ENCODE peak calls at places on chromosomes 16 and 17, in six cellular contexts. M is CD8-positive, alpha-beta T cell; J is H1; S is stomach; C is type B pancreatic cell; U is mesothelial cell of epicardium. K is an unnamed sample.

GRCh38 chr16:83441523-83441922 is 366.3 kb upstream of the HSBP1 start:
- DNase-seq in M (no peak), J (no peak), S (no peak), C (no peak), U (no peak), K (no peak)

GRCh38 chr16:83513006-83513755 is 294.6 kb upstream of the HSBP1 start:
- DNase-seq in M (no peak), J (no peak), S (no peak), C (no peak), U (no peak), K (no peak)

GRCh38 chr17:40187238-40187637 is 10.0 kb downstream of the RAPGEFL1 start:
- DNase-seq in M (no peak), J (no peak), S (no peak), C (no peak), U (no peak), K (no peak)

GRCh38 chr17:69769050-69769449 is 306.0 kb upstream of the KCNJ16 start:
- DNase-seq in M (no peak), J (no peak), S (no peak), C (no peak), U (no peak), K (no peak)

GRCh38 chr17:79026345-79027273 is 2.6 kb downstream of the C1QTNF1 start:
- DNase-seq in M (no peak), J (no peak), S (peak), C (no peak), U (no peak), K (no peak)

GRCh38 chr16:24075929-24076716 is 180.0 kb upstream of the CACNG3 start:
- DNase-seq in M (no peak), J (no peak), S (no peak), C (peak), U (no peak), K (peak)

GRCh38 chr17:40358323-40359038 is 6.1 kb downstream of the GJD3 start:
- DNase-seq in M (peak), J (no peak), S (peak), C (peak), U (peak), K (peak)

GRCh38 chr17:8359769-8360168 is 16.7 kb downstream of the KRABD2 start:
- DNase-seq in M (no peak), J (no peak), S (no peak), C (no peak), U (no peak), K (no peak)

GRCh38 chr16:64590516-64590915 is 531.3 kb downstream of the CDH11 start:
- DNase-seq in M (no peak), J (no peak), S (no peak), C (no peak), U (no peak), K (no peak)

GRCh38 chr17:45149669-45150603 is 1.7 kb downstream of the HEXIM1 start:
- DNase-seq in M (peak), J (no peak), S (peak), C (no peak), U (no peak), K (no peak)

GRCh38 chr16:66150691-66151090 is 215.8 kb upstream of the CDH5 start:
- DNase-seq in M (no peak), J (no peak), S (no peak), C (no peak), U (no peak), K (no peak)

GRCh38 chr16:30985401-30986128 is 558 bp downstream of the HSD3B7 start:
- DNase-seq in M (no peak), J (no peak), S (peak), C (no peak), U (no peak), K (no peak)

GRCh38 chr17:50884354-50885311 is 18.5 kb upstream of the TOB1 start:
- DNase-seq in M (peak), J (no peak), S (peak), C (no peak), U (no peak), K (peak)

GRCh38 chr16:57544129-57544653 is 1.7 kb downstream of the ADGRG5 start:
- DNase-seq in M (peak), J (no peak), S (no peak), C (peak), U (no peak), K (no peak)

GRCh38 chr17:30074726-30075125 is 41.9 kb upstream of the NSRP1 start:
- DNase-seq in M (no peak), J (no peak), S (no peak), C (no peak), U (no peak), K (no peak)

GRCh38 chr17:44191389-44191788 is 4.6 kb downstream of the TMUB2 start:
- DNase-seq in M (no peak), J (no peak), S (no peak), C (no peak), U (no peak), K (no peak)

GRCh38 chr17:37605081-37605480 is 4.1 kb downstream of the SYNRG start:
- DNase-seq in M (no peak), J (no peak), S (no peak), C (no peak), U (no peak), K (no peak)

GRCh38 chr17:69525920-69526841 is 111.7 kb downstream of the MAP2K6 start:
- DNase-seq in M (no peak), J (peak), S (peak), C (no peak), U (no peak), K (no peak)

GRCh38 chr16:66003196-66003595 is 363.3 kb upstream of the CDH5 start:
- DNase-seq in M (no peak), J (no peak), S (no peak), C (no peak), U (no peak), K (no peak)

GRCh38 chr17:78266771-78267170 is 35.3 kb downstream of the TMEM235 start:
- DNase-seq in M (no peak), J (no peak), S (no peak), C (no peak), U (no peak), K (no peak)

GRCh38 chr16:47358816-47359215 is 102.0 kb downstream of the ITFG1 start:
- DNase-seq in M (no peak), J (no peak), S (no peak), C (no peak), U (no peak), K (no peak)

GRCh38 chr17:63446981-63447687 is 1.0 kb upstream of the CYB561 start:
- DNase-seq in M (peak), J (no peak), S (peak), C (no peak), U (no peak), K (no peak)

GRCh38 chr17:2975469-2975958 is 87.9 kb downstream of the OR1D5 start:
- DNase-seq in M (peak), J (no peak), S (peak), C (no peak), U (no peak), K (peak)

GRCh38 chr17:74410001-74410443 is 21.9 kb upstream of the GPRC5C start:
- DNase-seq in M (no peak), J (no peak), S (no peak), C (no peak), U (no peak), K (no peak)

GRCh38 chr17:8739104-8739503 is 5.5 kb downstream of the CCDC42 start:
- DNase-seq in M (no peak), J (no peak), S (no peak), C (no peak), U (peak), K (no peak)

GRCh38 chr17:17985555-17985954 is 12.9 kb downstream of the DRC3 start:
- DNase-seq in M (no peak), J (no peak), S (no peak), C (no peak), U (no peak), K (no peak)

GRCh38 chr17:8791910-8792270 is 7.3 kb downstream of the MFSD6L start:
- DNase-seq in M (no peak), J (no peak), S (no peak), C (no peak), U (no peak), K (no peak)

GRCh38 chr17:45243750-45244149 is 18.1 kb downstream of the SPATA32 start:
- DNase-seq in M (no peak), J (no peak), S (peak), C (no peak), U (no peak), K (no peak)

GRCh38 chr17:80829166-80829813 is 162.4 kb upstream of the CHMP6 start:
- DNase-seq in M (no peak), J (no peak), S (no peak), C (no peak), U (no peak), K (no peak)

GRCh38 chr17:82956726-82957468 is 117.1 kb upstream of the ZNF750 start:
- DNase-seq in M (no peak), J (no peak), S (peak), C (peak), U (no peak), K (no peak)

GRCh38 chr16:88005968-88006367 is 54.7 kb downstream of the BANP start:
- DNase-seq in M (no peak), J (no peak), S (no peak), C (no peak), U (no peak), K (no peak)

GRCh38 chr17:40522961-40523310 is 21.5 kb upstream of the TNS4 start:
- DNase-seq in M (no peak), J (no peak), S (no peak), C (no peak), U (no peak), K (no peak)

GRCh38 chr16:7405166-7405565 is 72.5 kb downstream of the RBFOX1 start:
- DNase-seq in M (no peak), J (no peak), S (peak), C (no peak), U (no peak), K (no peak)

GRCh38 chr17:76261421-76262215 is 3.5 kb upstream of the UBALD2 start:
- DNase-seq in M (no peak), J (no peak), S (no peak), C (no peak), U (no peak), K (no peak)

GRCh38 chr16:2429771-2430663 is 770 bp downstream of the CCNF start:
- DNase-seq in M (no peak), J (no peak), S (no peak), C (no peak), U (no peak), K (no peak)
- TF ChIP-seq CTCF in M (no peak), J (no peak), S (no peak), C (no peak), U (no peak), K (peak)

DNA sequence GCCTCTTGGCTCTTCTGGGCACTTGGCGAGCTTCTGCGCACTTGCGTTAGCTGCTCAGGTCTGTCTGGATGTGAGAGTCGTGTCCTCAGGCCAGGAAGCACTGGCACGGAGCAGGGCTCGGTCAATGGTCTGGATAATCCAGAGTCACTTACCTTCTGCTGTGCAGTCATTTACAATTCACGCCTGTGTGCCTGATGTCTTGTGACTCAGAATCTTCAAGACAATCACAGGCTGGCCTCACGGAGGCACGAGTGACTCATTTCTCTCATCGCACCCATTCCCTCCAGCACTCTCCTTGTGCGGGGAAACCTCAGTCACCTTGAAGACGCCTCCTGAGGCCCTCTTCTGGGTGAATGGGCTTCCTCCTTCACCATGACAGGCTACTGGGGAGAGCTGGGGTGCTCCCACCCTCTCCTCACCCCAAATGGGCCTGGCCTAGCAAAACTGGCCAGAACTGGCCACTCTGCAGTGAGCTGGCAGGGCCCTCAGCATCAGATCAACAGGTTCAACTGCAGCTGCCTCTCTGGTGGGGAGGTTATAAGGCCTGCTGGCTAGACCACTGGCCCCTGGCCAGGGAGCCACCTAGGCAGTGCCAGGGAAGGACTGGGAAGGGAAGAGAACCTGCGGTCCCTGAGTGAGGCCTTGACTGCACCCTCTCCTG is 1.9 kb upstream of the CAPN15 start:
- DNase-seq in M (peak), J (no peak), S (no peak), C (no peak), U (no peak), K (no peak)
- TF ChIP-seq CTCF in M (no peak), J (no peak), S (no peak), C (no peak), U (no peak), K (no peak)

GRCh38 chr17:28407130-28407973 is 1.3 kb upstream of the SLC46A1 start:
- DNase-seq in M (no peak), J (no peak), S (no peak), C (no peak), U (no peak), K (no peak)
- TF ChIP-seq CTCF in M (no peak), J (no peak), S (no peak), C (peak), U (no peak), K (no peak)

DNA sequence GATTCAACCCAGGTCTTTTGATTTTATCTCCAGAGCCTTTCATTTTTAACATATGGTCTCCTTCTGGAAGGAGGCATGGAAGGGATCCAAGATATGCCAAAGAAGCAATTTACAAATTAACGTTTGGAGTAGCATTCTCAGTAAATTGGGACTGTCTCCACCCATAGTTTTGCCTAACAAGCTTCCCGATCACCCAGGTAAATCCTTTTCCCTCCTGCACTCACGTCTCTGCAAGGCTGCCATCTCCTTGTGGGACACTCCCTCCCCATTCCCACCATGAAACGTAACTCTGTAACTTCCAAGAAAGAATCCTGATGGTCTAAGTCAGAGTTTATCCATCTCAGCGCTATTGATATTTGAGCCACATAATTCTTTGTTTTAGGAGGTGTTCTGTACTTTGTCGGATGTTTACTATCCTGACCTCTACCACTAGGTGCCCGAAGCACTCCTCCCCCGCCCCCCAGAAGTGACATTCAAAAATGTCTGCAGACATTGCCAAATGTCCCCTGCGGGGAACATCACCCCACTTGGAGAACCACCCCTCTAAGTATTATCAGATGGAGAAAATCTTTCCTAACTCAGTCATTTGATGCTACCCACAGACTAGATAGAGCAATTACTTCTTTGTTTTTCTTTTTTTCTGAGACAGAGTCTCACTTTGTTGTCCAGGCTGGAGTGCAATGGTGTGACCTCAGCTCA is 32.9 kb upstream of the NFAT5 start:
- DNase-seq in M (no peak), J (no peak), S (no peak), C (no peak), U (no peak), K (no peak)
- TF ChIP-seq CTCF in M (no peak), J (no peak), S (no peak), C (peak), U (no peak), K (no peak)

GRCh38 chr16:50366126-50366525 is 2.7 kb downstream of the BRD7 start:
- DNase-seq in M (no peak), J (no peak), S (no peak), C (no peak), U (no peak), K (no peak)

GRCh38 chr16:50369133-50369804 is 481 bp upstream of the BRD7 start:
- DNase-seq in M (no peak), J (no peak), S (no peak), C (no peak), U (no peak), K (no peak)

GRCh38 chr16:50371036-50371716 is 2.4 kb upstream of the BRD7 start:
- DNase-seq in M (no peak), J (no peak), S (no peak), C (no peak), U (no peak), K (no peak)

GRCh38 chr16:50367777-50368409 is 895 bp downstream of the BRD7 start:
- DNase-seq in M (no peak), J (no peak), S (no peak), C (no peak), U (no peak), K (no peak)

DNA sequence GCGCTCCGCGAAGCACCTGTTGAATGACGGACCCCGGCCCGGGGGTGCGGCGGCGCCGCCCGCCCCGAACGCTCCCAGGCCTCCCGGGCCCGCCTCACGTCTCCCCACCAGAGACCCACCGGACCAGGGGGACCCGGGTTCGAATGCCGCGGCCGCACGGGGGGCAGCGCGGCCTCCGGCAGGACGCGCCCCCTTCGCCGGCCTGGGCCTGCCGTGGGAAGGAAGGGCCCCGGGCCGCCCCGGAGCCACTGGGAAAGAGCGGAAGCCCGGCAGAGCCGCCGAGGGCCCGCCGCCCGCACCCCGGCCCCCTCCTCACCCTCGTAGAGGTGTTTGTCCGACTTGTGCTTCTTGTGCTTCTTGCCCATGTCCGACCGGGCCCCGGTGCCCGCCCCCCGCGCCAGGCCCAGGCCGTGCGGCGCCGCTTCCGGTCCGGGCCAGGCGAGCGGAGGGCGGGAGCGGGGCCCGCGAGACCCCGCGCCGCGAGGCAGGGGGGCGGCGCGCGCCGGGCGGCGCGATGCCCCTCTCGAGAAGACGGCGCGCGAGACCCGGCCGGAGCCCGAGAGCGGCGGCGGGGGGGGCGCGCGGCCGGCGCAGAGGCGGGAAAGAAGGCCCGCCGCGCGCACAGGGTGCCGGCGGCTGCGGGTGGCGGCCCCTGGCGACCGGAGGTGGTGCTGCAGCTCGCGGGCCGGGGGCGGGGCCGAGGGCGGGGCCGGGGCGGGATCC is at the start of gene BRD7:
- DNase-seq in M (peak), J (no peak), S (peak), C (peak), U (peak), K (peak)
- TF ChIP-seq CTCF in M (no peak), J (peak), S (peak), C (peak), U (no peak), K (peak)

K was measured in osteocyte.